ENCODE peak calls at places on chromosomes 13 and 19, in seven cellular contexts. One of them, this sample, is unnamed. For H3K4me1, the result is how much of the 10 kb centered on the place peaks cover.

GRCh38 chr13:81917829-81918228 is 1576.9 kb upstream of the SPRY2 start:
- DNase-seq in left ventricle myocardium inferior: no peak
- DNase-seq in mesendoderm: peak
- DNase-seq in breast epithelium: no peak
- DNase-seq in heart left ventricle: no peak
- DNase-seq in CD4-positive, alpha-beta memory T cell: no peak
- DNase-seq in K562: no peak
- DNase-seq in this sample: peak

GRCh38 chr13:52010890-52011689 is at the start of gene ATP7B:
- DNase-seq in left ventricle myocardium inferior: no peak
- DNase-seq in mesendoderm: peak
- DNase-seq in breast epithelium: no peak
- DNase-seq in heart left ventricle: no peak
- DNase-seq in CD4-positive, alpha-beta memory T cell: peak
- DNase-seq in K562: peak
- DNase-seq in this sample: peak

GRCh38 chr13:32676242-32676641 is 90.0 kb downstream of the PDS5B start:
- DNase-seq in left ventricle myocardium inferior: no peak
- DNase-seq in mesendoderm: no peak
- DNase-seq in breast epithelium: no peak
- DNase-seq in heart left ventricle: no peak
- DNase-seq in CD4-positive, alpha-beta memory T cell: no peak
- DNase-seq in K562: no peak
- DNase-seq in this sample: no peak

GRCh38 chr13:110341445-110342247 is 34.6 kb downstream of the COL4A2 start:
- DNase-seq in left ventricle myocardium inferior: no peak
- DNase-seq in mesendoderm: no peak
- DNase-seq in breast epithelium: no peak
- DNase-seq in heart left ventricle: peak
- DNase-seq in CD4-positive, alpha-beta memory T cell: no peak
- DNase-seq in K562: no peak
- DNase-seq in this sample: no peak

GRCh38 chr19:35790981-35791813 is 15.8 kb downstream of the ARHGAP33 start:
- DNase-seq in left ventricle myocardium inferior: no peak
- DNase-seq in mesendoderm: no peak
- DNase-seq in breast epithelium: no peak
- DNase-seq in heart left ventricle: no peak
- DNase-seq in CD4-positive, alpha-beta memory T cell: no peak
- DNase-seq in K562: no peak
- DNase-seq in this sample: peak

GRCh38 chr19:18453269-18454024 is 15.5 kb upstream of the ISYNA1 start:
- DNase-seq in left ventricle myocardium inferior: no peak
- DNase-seq in mesendoderm: no peak
- DNase-seq in breast epithelium: no peak
- DNase-seq in heart left ventricle: no peak
- DNase-seq in CD4-positive, alpha-beta memory T cell: no peak
- DNase-seq in K562: no peak
- DNase-seq in this sample: no peak

GRCh38 chr13:110348751-110349150 is 41.7 kb downstream of the COL4A2 start:
- DNase-seq in left ventricle myocardium inferior: no peak
- DNase-seq in mesendoderm: no peak
- DNase-seq in breast epithelium: no peak
- DNase-seq in heart left ventricle: no peak
- DNase-seq in CD4-positive, alpha-beta memory T cell: no peak
- DNase-seq in K562: no peak
- DNase-seq in this sample: no peak

GRCh38 chr19:18603255-18603957 is 3.2 kb downstream of the CRLF1 start:
- DNase-seq in left ventricle myocardium inferior: no peak
- DNase-seq in mesendoderm: peak
- DNase-seq in breast epithelium: no peak
- DNase-seq in heart left ventricle: no peak
- DNase-seq in CD4-positive, alpha-beta memory T cell: peak
- DNase-seq in K562: peak
- DNase-seq in this sample: no peak

GRCh38 chr13:112931028-112931934 is 37.7 kb upstream of the MCF2L start:
- DNase-seq in left ventricle myocardium inferior: no peak
- DNase-seq in mesendoderm: peak
- DNase-seq in breast epithelium: peak
- DNase-seq in heart left ventricle: no peak
- DNase-seq in CD4-positive, alpha-beta memory T cell: no peak
- DNase-seq in K562: peak
- DNase-seq in this sample: no peak

GRCh38 chr19:3605770-3606169 is 905 bp downstream of the TBXA2R start:
- DNase-seq in left ventricle myocardium inferior: no peak
- DNase-seq in mesendoderm: no peak
- DNase-seq in breast epithelium: no peak
- DNase-seq in heart left ventricle: no peak
- DNase-seq in CD4-positive, alpha-beta memory T cell: no peak
- DNase-seq in K562: no peak
- DNase-seq in this sample: no peak

GRCh38 chr19:6692027-6692426 is 22.1 kb upstream of the TNFSF14 start:
- DNase-seq in left ventricle myocardium inferior: no peak
- DNase-seq in mesendoderm: no peak
- DNase-seq in breast epithelium: no peak
- DNase-seq in heart left ventricle: no peak
- DNase-seq in CD4-positive, alpha-beta memory T cell: no peak
- DNase-seq in K562: no peak
- DNase-seq in this sample: no peak

GRCh38 chr19:16394681-16395375 is 70.2 kb downstream of the KLF2 start:
- DNase-seq in left ventricle myocardium inferior: no peak
- DNase-seq in mesendoderm: no peak
- DNase-seq in breast epithelium: no peak
- DNase-seq in heart left ventricle: no peak
- DNase-seq in CD4-positive, alpha-beta memory T cell: no peak
- DNase-seq in K562: no peak
- DNase-seq in this sample: peak

GRCh38 chr19:18769989-18770528 is 21.0 kb downstream of the COMP start:
- DNase-seq in left ventricle myocardium inferior: no peak
- DNase-seq in mesendoderm: peak
- DNase-seq in breast epithelium: no peak
- DNase-seq in heart left ventricle: no peak
- DNase-seq in CD4-positive, alpha-beta memory T cell: peak
- DNase-seq in K562: no peak
- DNase-seq in this sample: no peak

GRCh38 chr13:20064128-20064527 is 96.7 kb downstream of the GJA3 start:
- DNase-seq in left ventricle myocardium inferior: no peak
- DNase-seq in mesendoderm: no peak
- DNase-seq in breast epithelium: no peak
- DNase-seq in heart left ventricle: no peak
- DNase-seq in CD4-positive, alpha-beta memory T cell: no peak
- DNase-seq in K562: no peak
- DNase-seq in this sample: no peak

GRCh38 chr13:21326155-21327030 is 132.7 kb downstream of the ZDHHC20 start:
- DNase-seq in left ventricle myocardium inferior: no peak
- DNase-seq in mesendoderm: peak
- DNase-seq in breast epithelium: no peak
- DNase-seq in heart left ventricle: no peak
- DNase-seq in CD4-positive, alpha-beta memory T cell: no peak
- DNase-seq in K562: no peak
- DNase-seq in this sample: peak

GRCh38 chr13:41588899-41589298 is 131.5 kb downstream of the RGCC start:
- DNase-seq in left ventricle myocardium inferior: no peak
- DNase-seq in mesendoderm: peak
- DNase-seq in breast epithelium: no peak
- DNase-seq in heart left ventricle: no peak
- DNase-seq in CD4-positive, alpha-beta memory T cell: no peak
- DNase-seq in K562: peak
- DNase-seq in this sample: no peak

GRCh38 chr13:22486490-22486889 is 694.3 kb upstream of the SGCG start:
- DNase-seq in left ventricle myocardium inferior: no peak
- DNase-seq in mesendoderm: no peak
- DNase-seq in breast epithelium: no peak
- DNase-seq in heart left ventricle: no peak
- DNase-seq in CD4-positive, alpha-beta memory T cell: no peak
- DNase-seq in K562: no peak
- DNase-seq in this sample: no peak
- H3K4me1 ChIP-seq in left ventricle myocardium inferior: under half
- H3K4me1 ChIP-seq in mesendoderm: under half
- H3K4me1 ChIP-seq in breast epithelium: under half
- H3K4me1 ChIP-seq in heart left ventricle: under half
- H3K4me1 ChIP-seq in CD4-positive, alpha-beta memory T cell: under half
- H3K4me1 ChIP-seq in K562: under half
- H3K4me1 ChIP-seq in this sample: under half

GRCh38 chr19:46903458-46903857 is 42.7 kb downstream of the ARHGAP35 start:
- DNase-seq in left ventricle myocardium inferior: no peak
- DNase-seq in mesendoderm: peak
- DNase-seq in breast epithelium: no peak
- DNase-seq in heart left ventricle: no peak
- DNase-seq in CD4-positive, alpha-beta memory T cell: no peak
- DNase-seq in K562: no peak
- DNase-seq in this sample: no peak

GRCh38 chr19:46904114-46905060 is 43.6 kb downstream of the ARHGAP35 start:
- DNase-seq in left ventricle myocardium inferior: peak
- DNase-seq in mesendoderm: peak
- DNase-seq in breast epithelium: no peak
- DNase-seq in heart left ventricle: peak
- DNase-seq in CD4-positive, alpha-beta memory T cell: no peak
- DNase-seq in K562: no peak
- DNase-seq in this sample: no peak

GRCh38 chr19:46909356-46909755 is 48.6 kb downstream of the ARHGAP35 start:
- DNase-seq in left ventricle myocardium inferior: no peak
- DNase-seq in mesendoderm: no peak
- DNase-seq in breast epithelium: peak
- DNase-seq in heart left ventricle: no peak
- DNase-seq in CD4-positive, alpha-beta memory T cell: no peak
- DNase-seq in K562: no peak
- DNase-seq in this sample: no peak

GRCh38 chr19:46907880-46908279 is 47.1 kb downstream of the ARHGAP35 start:
- DNase-seq in left ventricle myocardium inferior: no peak
- DNase-seq in mesendoderm: no peak
- DNase-seq in breast epithelium: no peak
- DNase-seq in heart left ventricle: peak
- DNase-seq in CD4-positive, alpha-beta memory T cell: no peak
- DNase-seq in K562: no peak
- DNase-seq in this sample: peak

GRCh38 chr19:46906221-46906620 is 45.4 kb downstream of the ARHGAP35 start:
- DNase-seq in left ventricle myocardium inferior: no peak
- DNase-seq in mesendoderm: no peak
- DNase-seq in breast epithelium: no peak
- DNase-seq in heart left ventricle: no peak
- DNase-seq in CD4-positive, alpha-beta memory T cell: no peak
- DNase-seq in K562: no peak
- DNase-seq in this sample: no peak
- H3K4me1 ChIP-seq in left ventricle myocardium inferior: half or more
- H3K4me1 ChIP-seq in mesendoderm: under half
- H3K4me1 ChIP-seq in breast epithelium: under half
- H3K4me1 ChIP-seq in heart left ventricle: under half
- H3K4me1 ChIP-seq in CD4-positive, alpha-beta memory T cell: half or more
- H3K4me1 ChIP-seq in K562: under half
- H3K4me1 ChIP-seq in this sample: half or more

DNA sequence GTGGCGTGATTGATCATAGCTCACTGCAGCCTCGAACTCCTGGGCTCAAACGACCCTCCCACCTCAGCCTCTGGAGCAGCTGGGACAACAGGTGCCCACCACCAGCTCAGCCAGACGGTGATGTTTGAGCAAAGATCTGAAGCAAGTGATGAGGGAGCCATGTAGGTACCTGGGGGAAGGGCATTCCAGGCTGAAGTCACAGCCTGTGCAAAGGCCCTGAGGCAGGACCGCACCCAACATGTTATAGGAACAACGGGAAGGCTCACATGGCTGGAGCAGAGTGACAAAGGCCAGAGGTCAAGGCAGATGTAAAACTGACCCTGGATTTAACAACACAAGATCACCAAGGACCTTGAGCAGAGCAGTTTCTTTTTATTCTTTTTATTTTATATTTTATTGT is 14.8 kb downstream of the FEM1A start:
- DNase-seq in left ventricle myocardium inferior: no peak
- DNase-seq in mesendoderm: no peak
- DNase-seq in breast epithelium: no peak
- DNase-seq in heart left ventricle: no peak
- DNase-seq in CD4-positive, alpha-beta memory T cell: no peak
- DNase-seq in K562: no peak
- DNase-seq in this sample: no peak
- H3K4me1 ChIP-seq in left ventricle myocardium inferior: under half
- H3K4me1 ChIP-seq in mesendoderm: under half
- H3K4me1 ChIP-seq in breast epithelium: under half
- H3K4me1 ChIP-seq in heart left ventricle: under half
- H3K4me1 ChIP-seq in CD4-positive, alpha-beta memory T cell: under half
- H3K4me1 ChIP-seq in K562: under half
- H3K4me1 ChIP-seq in this sample: under half

GRCh38 chr13:38690231-38690630 is 3.4 kb downstream of the FREM2 start:
- DNase-seq in left ventricle myocardium inferior: no peak
- DNase-seq in mesendoderm: no peak
- DNase-seq in breast epithelium: no peak
- DNase-seq in heart left ventricle: no peak
- DNase-seq in CD4-positive, alpha-beta memory T cell: no peak
- DNase-seq in K562: no peak
- DNase-seq in this sample: no peak
- H3K4me1 ChIP-seq in left ventricle myocardium inferior: under half
- H3K4me1 ChIP-seq in mesendoderm: under half
- H3K4me1 ChIP-seq in breast epithelium: under half
- H3K4me1 ChIP-seq in heart left ventricle: under half
- H3K4me1 ChIP-seq in CD4-positive, alpha-beta memory T cell: under half
- H3K4me1 ChIP-seq in K562: under half
- H3K4me1 ChIP-seq in this sample: under half